ENCODE peak calls at places on chromosomes 5 and 9, in nine cellular contexts. One of them, this sample, is unnamed.
A peak's percentile ranks its signal among the peaks of the same experiment; 100 is the strongest.

GRCh38 chr9:135890190-135890861 is 17.0 kb downstream of the CAMSAP1 start:
- DNase-seq in activated T-helper 1 cell treated with Interleukin-2 at 50 U/mL for 16 hours: no peak
- DNase-seq in fibroblast of lung: no peak
- DNase-seq in psoas muscle: no peak
- DNase-seq in stimulated activated CD4-positive, alpha-beta T cell treated with anti-CD3 and anti-CD28 coated beads, TNF-alpha, amount 100 ng/mL, for 1 hour: no peak
- DNase-seq in AG09319: no peak
- DNase-seq in endothelial cell: no peak
- DNase-seq in RWPE1: peak; percentile 88
- DNase-seq in glomerular endothelial cell: no peak
- DNase-seq in this sample: no peak

GRCh38 chr9:71897573-71897972 is 13.4 kb downstream of the ABHD17B start:
- DNase-seq in psoas muscle: no peak
- DNase-seq in fibroblast of lung: no peak
- DNase-seq in endothelial cell: no peak
- DNase-seq in RWPE1: no peak
- DNase-seq in activated T-helper 1 cell treated with Interleukin-2 at 50 U/mL for 16 hours: no peak
- DNase-seq in stimulated activated CD4-positive, alpha-beta T cell treated with anti-CD3 and anti-CD28 coated beads, TNF-alpha, amount 100 ng/mL, for 1 hour: no peak
- DNase-seq in AG09319: no peak
- DNase-seq in glomerular endothelial cell: no peak
- DNase-seq in this sample: no peak

GRCh38 chr5:68000805-68001204 is 214.8 kb upstream of the PIK3R1 start:
- DNase-seq in RWPE1: no peak
- DNase-seq in fibroblast of lung: no peak
- DNase-seq in psoas muscle: no peak
- DNase-seq in endothelial cell: no peak
- DNase-seq in stimulated activated CD4-positive, alpha-beta T cell treated with anti-CD3 and anti-CD28 coated beads, TNF-alpha, amount 100 ng/mL, for 1 hour: no peak
- DNase-seq in AG09319: no peak
- DNase-seq in activated T-helper 1 cell treated with Interleukin-2 at 50 U/mL for 16 hours: no peak
- DNase-seq in glomerular endothelial cell: no peak
- DNase-seq in this sample: no peak

GRCh38 chr9:77707696-77708095 is 59.6 kb upstream of the GNA14 start:
- DNase-seq in activated T-helper 1 cell treated with Interleukin-2 at 50 U/mL for 16 hours: no peak
- DNase-seq in fibroblast of lung: peak; percentile 98
- DNase-seq in psoas muscle: peak; percentile 80
- DNase-seq in stimulated activated CD4-positive, alpha-beta T cell treated with anti-CD3 and anti-CD28 coated beads, TNF-alpha, amount 100 ng/mL, for 1 hour: no peak
- DNase-seq in AG09319: peak; percentile 92
- DNase-seq in glomerular endothelial cell: peak; percentile 92
- DNase-seq in endothelial cell: no peak
- DNase-seq in RWPE1: peak; percentile 93
- DNase-seq in this sample: peak; percentile 67

GRCh38 chr5:138824924-138825863 is 49.9 kb downstream of the LRRTM2 start:
- DNase-seq in fibroblast of lung: peak; percentile 38
- DNase-seq in endothelial cell: no peak
- DNase-seq in RWPE1: peak; percentile 50
- DNase-seq in stimulated activated CD4-positive, alpha-beta T cell treated with anti-CD3 and anti-CD28 coated beads, TNF-alpha, amount 100 ng/mL, for 1 hour: no peak
- DNase-seq in activated T-helper 1 cell treated with Interleukin-2 at 50 U/mL for 16 hours: no peak
- DNase-seq in psoas muscle: no peak
- DNase-seq in AG09319: no peak
- DNase-seq in glomerular endothelial cell: no peak
- DNase-seq in this sample: no peak

GRCh38 chr5:147986134-147986757 is 77.5 kb upstream of the SPINK5 start:
- DNase-seq in psoas muscle: no peak
- DNase-seq in activated T-helper 1 cell treated with Interleukin-2 at 50 U/mL for 16 hours: no peak
- DNase-seq in RWPE1: no peak
- DNase-seq in fibroblast of lung: no peak
- DNase-seq in endothelial cell: no peak
- DNase-seq in glomerular endothelial cell: no peak
- DNase-seq in stimulated activated CD4-positive, alpha-beta T cell treated with anti-CD3 and anti-CD28 coated beads, TNF-alpha, amount 100 ng/mL, for 1 hour: no peak
- DNase-seq in AG09319: no peak
- DNase-seq in this sample: no peak

GRCh38 chr9:93220627-93221425 is 36.9 kb downstream of the WNK2 start:
- DNase-seq in glomerular endothelial cell: no peak
- DNase-seq in activated T-helper 1 cell treated with Interleukin-2 at 50 U/mL for 16 hours: no peak
- DNase-seq in stimulated activated CD4-positive, alpha-beta T cell treated with anti-CD3 and anti-CD28 coated beads, TNF-alpha, amount 100 ng/mL, for 1 hour: no peak
- DNase-seq in AG09319: no peak
- DNase-seq in fibroblast of lung: no peak
- DNase-seq in endothelial cell: no peak
- DNase-seq in psoas muscle: peak; percentile 75
- DNase-seq in RWPE1: no peak
- DNase-seq in this sample: no peak

GRCh38 chr9:114395768-114396167 is 8.0 kb upstream of the AKNA start:
- DNase-seq in endothelial cell: no peak
- DNase-seq in psoas muscle: no peak
- DNase-seq in glomerular endothelial cell: no peak
- DNase-seq in RWPE1: no peak
- DNase-seq in stimulated activated CD4-positive, alpha-beta T cell treated with anti-CD3 and anti-CD28 coated beads, TNF-alpha, amount 100 ng/mL, for 1 hour: no peak
- DNase-seq in AG09319: no peak
- DNase-seq in fibroblast of lung: no peak
- DNase-seq in activated T-helper 1 cell treated with Interleukin-2 at 50 U/mL for 16 hours: no peak
- DNase-seq in this sample: no peak

GRCh38 chr5:1760656-1761452 is 38.8 kb downstream of the MRPL36 start:
- DNase-seq in activated T-helper 1 cell treated with Interleukin-2 at 50 U/mL for 16 hours: no peak
- DNase-seq in RWPE1: no peak
- DNase-seq in fibroblast of lung: no peak
- DNase-seq in glomerular endothelial cell: no peak
- DNase-seq in endothelial cell: peak; percentile 1
- DNase-seq in psoas muscle: no peak
- DNase-seq in stimulated activated CD4-positive, alpha-beta T cell treated with anti-CD3 and anti-CD28 coated beads, TNF-alpha, amount 100 ng/mL, for 1 hour: no peak
- DNase-seq in AG09319: no peak
- DNase-seq in this sample: no peak

GRCh38 chr9:34983209-34983608 is 6.3 kb upstream of the DNAJB5 start:
- DNase-seq in activated T-helper 1 cell treated with Interleukin-2 at 50 U/mL for 16 hours: no peak
- DNase-seq in glomerular endothelial cell: no peak
- DNase-seq in AG09319: no peak
- DNase-seq in RWPE1: no peak
- DNase-seq in endothelial cell: no peak
- DNase-seq in fibroblast of lung: no peak
- DNase-seq in stimulated activated CD4-positive, alpha-beta T cell treated with anti-CD3 and anti-CD28 coated beads, TNF-alpha, amount 100 ng/mL, for 1 hour: no peak
- DNase-seq in psoas muscle: no peak
- DNase-seq in this sample: no peak

GRCh38 chr5:173642191-173642816 is 25.9 kb upstream of the BOD1 start:
- DNase-seq in endothelial cell: no peak
- DNase-seq in glomerular endothelial cell: no peak
- DNase-seq in activated T-helper 1 cell treated with Interleukin-2 at 50 U/mL for 16 hours: no peak
- DNase-seq in RWPE1: no peak
- DNase-seq in psoas muscle: no peak
- DNase-seq in fibroblast of lung: no peak
- DNase-seq in stimulated activated CD4-positive, alpha-beta T cell treated with anti-CD3 and anti-CD28 coated beads, TNF-alpha, amount 100 ng/mL, for 1 hour: no peak
- DNase-seq in AG09319: no peak
- DNase-seq in this sample: no peak

GRCh38 chr5:150560401-150561191 is 52.7 kb downstream of the NDST1 start:
- DNase-seq in stimulated activated CD4-positive, alpha-beta T cell treated with anti-CD3 and anti-CD28 coated beads, TNF-alpha, amount 100 ng/mL, for 1 hour: peak; percentile 76
- DNase-seq in RWPE1: peak; percentile 94
- DNase-seq in endothelial cell: peak; percentile 92
- DNase-seq in fibroblast of lung: peak; percentile 89
- DNase-seq in AG09319: peak; percentile 68
- DNase-seq in glomerular endothelial cell: peak; percentile 87
- DNase-seq in psoas muscle: peak; percentile 73
- DNase-seq in activated T-helper 1 cell treated with Interleukin-2 at 50 U/mL for 16 hours: peak; percentile 64
- DNase-seq in this sample: peak; percentile 65

GRCh38 chr5:1807479-1808185 is 6.4 kb downstream of the NDUFS6 start:
- DNase-seq in stimulated activated CD4-positive, alpha-beta T cell treated with anti-CD3 and anti-CD28 coated beads, TNF-alpha, amount 100 ng/mL, for 1 hour: no peak
- DNase-seq in psoas muscle: no peak
- DNase-seq in endothelial cell: no peak
- DNase-seq in fibroblast of lung: no peak
- DNase-seq in RWPE1: no peak
- DNase-seq in AG09319: no peak
- DNase-seq in glomerular endothelial cell: no peak
- DNase-seq in activated T-helper 1 cell treated with Interleukin-2 at 50 U/mL for 16 hours: no peak
- DNase-seq in this sample: no peak

GRCh38 chr5:139743804-139744203 is 51.8 kb upstream of the PSD2 start:
- DNase-seq in psoas muscle: no peak
- DNase-seq in stimulated activated CD4-positive, alpha-beta T cell treated with anti-CD3 and anti-CD28 coated beads, TNF-alpha, amount 100 ng/mL, for 1 hour: no peak
- DNase-seq in RWPE1: no peak
- DNase-seq in fibroblast of lung: no peak
- DNase-seq in glomerular endothelial cell: no peak
- DNase-seq in endothelial cell: no peak
- DNase-seq in activated T-helper 1 cell treated with Interleukin-2 at 50 U/mL for 16 hours: no peak
- DNase-seq in AG09319: no peak
- DNase-seq in this sample: no peak

GRCh38 chr9:136267261-136268111 is 21.9 kb upstream of the QSOX2 start:
- DNase-seq in psoas muscle: peak; percentile 88
- DNase-seq in RWPE1: peak; percentile 99
- DNase-seq in stimulated activated CD4-positive, alpha-beta T cell treated with anti-CD3 and anti-CD28 coated beads, TNF-alpha, amount 100 ng/mL, for 1 hour: peak; percentile 82
- DNase-seq in AG09319: peak; percentile 54
- DNase-seq in endothelial cell: peak; percentile 87
- DNase-seq in glomerular endothelial cell: no peak
- DNase-seq in fibroblast of lung: peak; percentile 84
- DNase-seq in activated T-helper 1 cell treated with Interleukin-2 at 50 U/mL for 16 hours: peak; percentile 83
- DNase-seq in this sample: no peak

GRCh38 chr5:1312993-1313833 is 18.3 kb upstream of the TERT start:
- DNase-seq in glomerular endothelial cell: no peak
- DNase-seq in fibroblast of lung: no peak
- DNase-seq in activated T-helper 1 cell treated with Interleukin-2 at 50 U/mL for 16 hours: no peak
- DNase-seq in psoas muscle: peak; percentile 30
- DNase-seq in RWPE1: no peak
- DNase-seq in stimulated activated CD4-positive, alpha-beta T cell treated with anti-CD3 and anti-CD28 coated beads, TNF-alpha, amount 100 ng/mL, for 1 hour: no peak
- DNase-seq in endothelial cell: peak; percentile 39
- DNase-seq in AG09319: no peak
- DNase-seq in this sample: no peak

GRCh38 chr9:109401169-109401989 is 80.5 kb upstream of the EPB41L4B start:
- DNase-seq in psoas muscle: no peak
- DNase-seq in activated T-helper 1 cell treated with Interleukin-2 at 50 U/mL for 16 hours: no peak
- DNase-seq in endothelial cell: peak; percentile 74
- DNase-seq in fibroblast of lung: peak; percentile 60
- DNase-seq in glomerular endothelial cell: peak; percentile 7
- DNase-seq in RWPE1: peak; percentile 68
- DNase-seq in AG09319: peak; percentile 5
- DNase-seq in stimulated activated CD4-positive, alpha-beta T cell treated with anti-CD3 and anti-CD28 coated beads, TNF-alpha, amount 100 ng/mL, for 1 hour: no peak
- DNase-seq in this sample: peak; percentile 23

GRCh38 chr5:133474851-133475590 is 137.3 kb downstream of the FSTL4 start:
- DNase-seq in stimulated activated CD4-positive, alpha-beta T cell treated with anti-CD3 and anti-CD28 coated beads, TNF-alpha, amount 100 ng/mL, for 1 hour: no peak
- DNase-seq in psoas muscle: no peak
- DNase-seq in AG09319: no peak
- DNase-seq in endothelial cell: no peak
- DNase-seq in glomerular endothelial cell: no peak
- DNase-seq in RWPE1: no peak
- DNase-seq in activated T-helper 1 cell treated with Interleukin-2 at 50 U/mL for 16 hours: no peak
- DNase-seq in fibroblast of lung: no peak
- DNase-seq in this sample: no peak

GRCh38 chr9:87554976-87555375 is 57.3 kb downstream of the DAPK1 start:
- DNase-seq in glomerular endothelial cell: no peak
- DNase-seq in stimulated activated CD4-positive, alpha-beta T cell treated with anti-CD3 and anti-CD28 coated beads, TNF-alpha, amount 100 ng/mL, for 1 hour: no peak
- DNase-seq in psoas muscle: no peak
- DNase-seq in fibroblast of lung: no peak
- DNase-seq in RWPE1: no peak
- DNase-seq in AG09319: no peak
- DNase-seq in activated T-helper 1 cell treated with Interleukin-2 at 50 U/mL for 16 hours: no peak
- DNase-seq in endothelial cell: no peak
- DNase-seq in this sample: no peak

GRCh38 chr5:172940242-172941066 is 18.8 kb upstream of the RPL26L1 start:
- DNase-seq in AG09319: no peak
- DNase-seq in fibroblast of lung: no peak
- DNase-seq in RWPE1: no peak
- DNase-seq in glomerular endothelial cell: no peak
- DNase-seq in activated T-helper 1 cell treated with Interleukin-2 at 50 U/mL for 16 hours: no peak
- DNase-seq in endothelial cell: no peak
- DNase-seq in stimulated activated CD4-positive, alpha-beta T cell treated with anti-CD3 and anti-CD28 coated beads, TNF-alpha, amount 100 ng/mL, for 1 hour: no peak
- DNase-seq in psoas muscle: no peak
- DNase-seq in this sample: no peak

GRCh38 chr9:81526587-81526986 is 162.8 kb downstream of the TLE1 start:
- DNase-seq in glomerular endothelial cell: no peak
- DNase-seq in fibroblast of lung: peak; percentile 80
- DNase-seq in psoas muscle: no peak
- DNase-seq in AG09319: peak; percentile 11
- DNase-seq in activated T-helper 1 cell treated with Interleukin-2 at 50 U/mL for 16 hours: no peak
- DNase-seq in stimulated activated CD4-positive, alpha-beta T cell treated with anti-CD3 and anti-CD28 coated beads, TNF-alpha, amount 100 ng/mL, for 1 hour: no peak
- DNase-seq in endothelial cell: no peak
- DNase-seq in RWPE1: no peak
- DNase-seq in this sample: no peak

GRCh38 chr9:87685431-87685830 is 40.5 kb upstream of the CTSL start:
- DNase-seq in psoas muscle: no peak
- DNase-seq in glomerular endothelial cell: no peak
- DNase-seq in stimulated activated CD4-positive, alpha-beta T cell treated with anti-CD3 and anti-CD28 coated beads, TNF-alpha, amount 100 ng/mL, for 1 hour: no peak
- DNase-seq in RWPE1: no peak
- DNase-seq in activated T-helper 1 cell treated with Interleukin-2 at 50 U/mL for 16 hours: no peak
- DNase-seq in AG09319: no peak
- DNase-seq in fibroblast of lung: peak; percentile 52
- DNase-seq in endothelial cell: no peak
- DNase-seq in this sample: no peak

GRCh38 chr5:849651-850301 is 1.0 kb downstream of the ZDHHC11 start:
- DNase-seq in fibroblast of lung: no peak
- DNase-seq in psoas muscle: peak; percentile 45
- DNase-seq in stimulated activated CD4-positive, alpha-beta T cell treated with anti-CD3 and anti-CD28 coated beads, TNF-alpha, amount 100 ng/mL, for 1 hour: no peak
- DNase-seq in glomerular endothelial cell: no peak
- DNase-seq in AG09319: no peak
- DNase-seq in activated T-helper 1 cell treated with Interleukin-2 at 50 U/mL for 16 hours: no peak
- DNase-seq in endothelial cell: no peak
- DNase-seq in RWPE1: no peak
- DNase-seq in this sample: no peak

GRCh38 chr5:53003144-53003543 is 14.0 kb downstream of the ITGA2 start:
- DNase-seq in activated T-helper 1 cell treated with Interleukin-2 at 50 U/mL for 16 hours: no peak
- DNase-seq in psoas muscle: no peak
- DNase-seq in stimulated activated CD4-positive, alpha-beta T cell treated with anti-CD3 and anti-CD28 coated beads, TNF-alpha, amount 100 ng/mL, for 1 hour: no peak
- DNase-seq in AG09319: no peak
- DNase-seq in glomerular endothelial cell: no peak
- DNase-seq in fibroblast of lung: no peak
- DNase-seq in endothelial cell: no peak
- DNase-seq in RWPE1: no peak
- DNase-seq in this sample: no peak

GRCh38 chr5:59069438-59070079 is 486.7 kb downstream of the RAB3C start:
- DNase-seq in fibroblast of lung: peak; percentile 93
- DNase-seq in activated T-helper 1 cell treated with Interleukin-2 at 50 U/mL for 16 hours: no peak
- DNase-seq in stimulated activated CD4-positive, alpha-beta T cell treated with anti-CD3 and anti-CD28 coated beads, TNF-alpha, amount 100 ng/mL, for 1 hour: no peak
- DNase-seq in glomerular endothelial cell: peak; percentile 27
- DNase-seq in psoas muscle: no peak
- DNase-seq in AG09319: peak; percentile 65
- DNase-seq in RWPE1: peak; percentile 71
- DNase-seq in endothelial cell: no peak
- DNase-seq in this sample: peak; percentile 52

GRCh38 chr5:13866792-13867191 is 77.7 kb downstream of the DNAH5 start:
- DNase-seq in psoas muscle: no peak
- DNase-seq in RWPE1: peak; percentile 39
- DNase-seq in AG09319: peak; percentile 3
- DNase-seq in activated T-helper 1 cell treated with Interleukin-2 at 50 U/mL for 16 hours: no peak
- DNase-seq in stimulated activated CD4-positive, alpha-beta T cell treated with anti-CD3 and anti-CD28 coated beads, TNF-alpha, amount 100 ng/mL, for 1 hour: no peak
- DNase-seq in glomerular endothelial cell: no peak
- DNase-seq in endothelial cell: peak; percentile 71
- DNase-seq in fibroblast of lung: peak; percentile 5
- DNase-seq in this sample: no peak

This sample was measured in smooth muscle cell of the brain vasculature.